ENCODE peak calls at places on chromosome 1, in four cellular contexts. Y, P, Z and F are unnamed samples.
A peak's percentile ranks its signal among the peaks of the same experiment; 100 is the strongest.

GRCh38 chr1:208449951-208450350 is 205.8 kb upstream of the PLXNA2 start:
- DNase-seq in Y (no peak), P (no peak), Z (no peak), F (no peak)

GRCh38 chr1:157091186-157091585 is 8.4 kb downstream of the ETV3L start:
- DNase-seq in Y (no peak), P (no peak), Z (no peak), F (no peak)

GRCh38 chr1:105087496-105087895 is 1337.8 kb downstream of the AMY1C start:
- DNase-seq in Y (no peak), P (no peak), Z (no peak), F (no peak)

GRCh38 chr1:153799566-153800465 is 24.6 kb downstream of the SLC27A3 start:
- DNase-seq in Y (no peak), P (no peak), Z (no peak), F (no peak)

GRCh38 chr1:2073382-2074230 is 23.4 kb downstream of the PRKCZ start:
- DNase-seq in Y (peak; percentile 57), P (peak; percentile 58), Z (no peak), F (no peak)

GRCh38 chr1:93753766-93754763 is 72.4 kb upstream of the BCAR3 start:
- DNase-seq in Y (peak; percentile 99), P (peak; percentile 98), Z (no peak), F (no peak)

GRCh38 chr1:221868894-221869293 is 127.0 kb upstream of the DUSP10 start:
- DNase-seq in Y (peak; percentile 70), P (peak; percentile 88), Z (no peak), F (no peak)

GRCh38 chr1:26112407-26112775 is 767 bp downstream of the PDIK1L start:
- DNase-seq in Y (no peak), P (no peak), Z (no peak), F (no peak)

GRCh38 chr1:11062965-11063401 is 3.2 kb upstream of the SRM start:
- DNase-seq in Y (no peak), P (peak; percentile 27), Z (no peak), F (no peak)

GRCh38 chr1:196607940-196608339 is 300 bp downstream of the KCNT2 start:
- DNase-seq in Y (peak; percentile 6), P (no peak), Z (no peak), F (no peak)

GRCh38 chr1:1033731-1034437 is 14.0 kb downstream of the AGRN start:
- DNase-seq in Y (no peak), P (no peak), Z (peak; percentile 37), F (no peak)

GRCh38 chr1:86648255-86648654 is 56.1 kb upstream of the SH3GLB1 start:
- DNase-seq in Y (peak; percentile 65), P (peak; percentile 85), Z (no peak), F (no peak)

GRCh38 chr1:90174246-90174645 is 179.3 kb downstream of the ZNF326 start:
- DNase-seq in Y (no peak), P (no peak), Z (no peak), F (no peak)

GRCh38 chr1:18929686-18930085 is 26.8 kb downstream of the IFFO2 start:
- DNase-seq in Y (peak; percentile 72), P (peak; percentile 53), Z (no peak), F (no peak)

GRCh38 chr1:58529288-58529687 is 17.2 kb downstream of the OMA1 start:
- DNase-seq in Y (no peak), P (peak; percentile 9), Z (no peak), F (no peak)

GRCh38 chr1:209871006-209871405 is 43.2 kb downstream of the UTP25 start:
- DNase-seq in Y (no peak), P (no peak), Z (no peak), F (no peak)

GRCh38 chr1:41446851-41447610 is 37.5 kb downstream of the EDN2 start:
- DNase-seq in Y (no peak), P (no peak), Z (no peak), F (no peak)

GRCh38 chr1:212512731-212513559 is 80.2 kb downstream of the NENF start:
- DNase-seq in Y (no peak), P (no peak), Z (no peak), F (no peak)

GRCh38 chr1:3436451-3436850 is 18.0 kb upstream of the ARHGEF16 start:
- DNase-seq in Y (no peak), P (no peak), Z (no peak), F (no peak)

GRCh38 chr1:111219466-111220286 is 7.8 kb upstream of the CHI3L2 start:
- DNase-seq in Y (no peak), P (no peak), Z (peak; percentile 75), F (no peak)

GRCh38 chr1:105210747-105211146 is 1461.0 kb downstream of the AMY1C start:
- DNase-seq in Y (no peak), P (no peak), Z (no peak), F (no peak)

GRCh38 chr1:79899914-79900313 is 893.4 kb upstream of the ADGRL4 start:
- DNase-seq in Y (peak; percentile 95), P (peak; percentile 97), Z (no peak), F (no peak)

GRCh38 chr1:57157818-57158606 is 192.2 kb upstream of the C8B start:
- DNase-seq in Y (no peak), P (no peak), Z (no peak), F (no peak)

GRCh38 chr1:58896211-58897183 is 112.7 kb upstream of the JUN start:
- DNase-seq in Y (no peak), P (no peak), Z (no peak), F (no peak)

GRCh38 chr1:217369271-217369981 is 261.5 kb downstream of the GPATCH2 start:
- DNase-seq in Y (no peak), P (no peak), Z (no peak), F (no peak)

GRCh38 chr1:210400043-210400840 is 71.5 kb downstream of the HHAT start:
- DNase-seq in Y (peak; percentile 75), P (peak; percentile 78), Z (peak; percentile 71), F (peak; percentile 62)

GRCh38 chr1:2969870-2970291 is 51.4 kb upstream of the ACTRT2 start:
- DNase-seq in Y (no peak), P (no peak), Z (no peak), F (no peak)

GRCh38 chr1:39016604-39017171 is 9.5 kb upstream of the NDUFS5 start:
- DNase-seq in Y (no peak), P (no peak), Z (no peak), F (no peak)

GRCh38 chr1:15088146-15089025 is 65.2 kb upstream of the TMEM51 start:
- DNase-seq in Y (no peak), P (no peak), Z (no peak), F (no peak)

GRCh38 chr1:114353233-114353632 is 157.8 kb downstream of the TRIM33 start:
- DNase-seq in Y (peak; percentile 88), P (peak; percentile 77), Z (peak; percentile 59), F (no peak)

GRCh38 chr1:62335656-62336055 is 16.4 kb upstream of the KANK4 start:
- DNase-seq in Y (no peak), P (no peak), Z (no peak), F (no peak)

GRCh38 chr1:218380125-218380977 is 35.2 kb downstream of the TGFB2 start:
- DNase-seq in Y (peak; percentile 74), P (peak; percentile 83), Z (peak; percentile 42), F (no peak)

GRCh38 chr1:156676820-156677615 is at the start of gene NES:
- DNase-seq in Y (peak; percentile 69), P (peak; percentile 74), Z (peak; percentile 91), F (peak; percentile 74)

GRCh38 chr1:214472362-214472761 is 79.0 kb downstream of the PTPN14 start:
- DNase-seq in Y (no peak), P (peak; percentile 60), Z (no peak), F (no peak)

GRCh38 chr1:108050911-108051624 is 86.1 kb upstream of the VAV3 start:
- DNase-seq in Y (no peak), P (no peak), Z (peak; percentile 45), F (peak; percentile 30)

GRCh38 chr1:112904071-112904830 is 51.7 kb downstream of the SLC16A1 start:
- DNase-seq in Y (peak; percentile 69), P (peak; percentile 78), Z (no peak), F (no peak)

GRCh38 chr1:818611-819291 is 105.0 kb upstream of the SAMD11 start:
- DNase-seq in Y (no peak), P (peak; percentile 9), Z (no peak), F (no peak)

GRCh38 chr1:117067528-117068370 is 7.6 kb downstream of the TTF2 start:
- DNase-seq in Y (peak; percentile 78), P (peak; percentile 72), Z (peak; percentile 73), F (peak; percentile 58)